ENCODE peak calls at places on chromosomes 2 and 18, in six cellular contexts. R is transverse colon, O is HL-60, X is spleen, G is Panc1, H is stomach. P is an unnamed sample.

GRCh38 chr18:37565985-37566478 is 434 bp upstream of the CELF4 start:
- DNase-seq in R (no peak), O (no peak), X (peak), G (no peak), H (peak), P (no peak)

GRCh38 chr18:9516437-9517064 is 41.2 kb downstream of the RALBP1 start:
- DNase-seq in R (no peak), O (peak), X (no peak), G (no peak), H (no peak), P (no peak)

GRCh38 chr2:136305517-136306192 is 187.7 kb upstream of the CXCR4 start:
- DNase-seq in R (no peak), O (peak), X (no peak), G (peak), H (no peak), P (no peak)

GRCh38 chr2:3100386-3100785 is 277.2 kb downstream of the EIPR1 start:
- DNase-seq in R (no peak), O (peak), X (peak), G (no peak), H (no peak), P (no peak)

GRCh38 chr2:121136323-121136722 is 148.7 kb downstream of the TFCP2L1 start:
- DNase-seq in R (no peak), O (no peak), X (no peak), G (no peak), H (no peak), P (no peak)

GRCh38 chr18:495017-495416 is 5.5 kb downstream of the COLEC12 start:
- DNase-seq in R (no peak), O (no peak), X (no peak), G (no peak), H (no peak), P (no peak)

GRCh38 chr2:173903611-173904394 is 61.4 kb downstream of the SP3 start:
- DNase-seq in R (no peak), O (no peak), X (no peak), G (no peak), H (no peak), P (no peak)

GRCh38 chr2:213281156-213281555 is 3.1 kb upstream of the SPAG16 start:
- DNase-seq in R (no peak), O (no peak), X (no peak), G (no peak), H (no peak), P (no peak)

GRCh38 chr2:144379891-144380311 is 140.0 kb downstream of the ZEB2 start:
- DNase-seq in R (no peak), O (no peak), X (peak), G (no peak), H (no peak), P (no peak)

GRCh38 chr2:202491514-202491913 is 115.4 kb downstream of the BMPR2 start:
- DNase-seq in R (no peak), O (no peak), X (no peak), G (no peak), H (no peak), P (no peak)

GRCh38 chr18:6624729-6625308 is 104.7 kb upstream of the ARHGAP28 start:
- DNase-seq in R (no peak), O (no peak), X (no peak), G (no peak), H (no peak), P (no peak)

GRCh38 chr2:181411105-181411849 is 45.9 kb upstream of the ITGA4 start:
- DNase-seq in R (peak), O (peak), X (peak), G (no peak), H (no peak), P (no peak)

GRCh38 chr2:213067888-213068287 is 83.5 kb downstream of the IKZF2 start:
- DNase-seq in R (no peak), O (no peak), X (no peak), G (no peak), H (no peak), P (no peak)

GRCh38 chr2:58866527-58866926 is 625.4 kb upstream of the FANCL start:
- DNase-seq in R (no peak), O (no peak), X (no peak), G (no peak), H (no peak), P (no peak)

GRCh38 chr2:27249891-27250651 is 12.8 kb downstream of the SLC30A3 start:
- DNase-seq in R (peak), O (peak), X (peak), G (no peak), H (peak), P (no peak)

GRCh38 chr2:203830294-203831055 is 37.1 kb upstream of the CTLA4 start:
- DNase-seq in R (no peak), O (no peak), X (no peak), G (no peak), H (no peak), P (no peak)

GRCh38 chr18:24567199-24567598 is 106.8 kb downstream of the HRH4 start:
- DNase-seq in R (no peak), O (no peak), X (no peak), G (no peak), H (no peak), P (no peak)

GRCh38 chr18:22238036-22238435 is 68.6 kb downstream of the GATA6 start:
- DNase-seq in R (no peak), O (no peak), X (no peak), G (no peak), H (no peak), P (no peak)

GRCh38 chr2:158753561-158754302 is 41.4 kb upstream of the DAPL1 start:
- DNase-seq in R (peak), O (peak), X (no peak), G (peak), H (peak), P (no peak)

GRCh38 chr18:3397786-3398185 is 52.2 kb upstream of the TGIF1 start:
- DNase-seq in R (no peak), O (no peak), X (no peak), G (no peak), H (no peak), P (no peak)

GRCh38 chr2:32264422-32265149 is at the start of gene NLRC4:
- DNase-seq in R (no peak), O (peak), X (no peak), G (no peak), H (no peak), P (no peak)

GRCh38 chr18:24366328-24366727 is 31.3 kb downstream of the OSBPL1A start:
- DNase-seq in R (no peak), O (no peak), X (no peak), G (no peak), H (no peak), P (no peak)

GRCh38 chr2:75788925-75789324 is 78.2 kb upstream of the GCFC2 start:
- DNase-seq in R (no peak), O (no peak), X (no peak), G (no peak), H (no peak), P (no peak)

GRCh38 chr2:224293976-224294375 is 107.9 kb downstream of the FAM124B start:
- DNase-seq in R (no peak), O (no peak), X (no peak), G (no peak), H (no peak), P (no peak)

GRCh38 chr18:24811963-24812681 is 351.7 kb downstream of the HRH4 start:
- DNase-seq in R (peak), O (no peak), X (no peak), G (no peak), H (no peak), P (no peak)

GRCh38 chr18:33584845-33585775 is 7.1 kb downstream of the ASXL3 start:
- DNase-seq in R (no peak), O (no peak), X (no peak), G (no peak), H (no peak), P (no peak)

GRCh38 chr18:25164837-25165791 is 186.9 kb downstream of the ZNF521 start:
- DNase-seq in R (no peak), O (no peak), X (no peak), G (no peak), H (no peak), P (no peak)

GRCh38 chr18:79866889-79867574 is 69.3 kb downstream of the KCNG2 start:
- DNase-seq in R (no peak), O (no peak), X (peak), G (no peak), H (no peak), P (peak)

GRCh38 chr2:76316691-76317090 is 606.0 kb upstream of the GCFC2 start:
- DNase-seq in R (no peak), O (no peak), X (no peak), G (no peak), H (no peak), P (no peak)

GRCh38 chr2:205034034-205034433 is 488.8 kb downstream of the PARD3B start:
- DNase-seq in R (no peak), O (no peak), X (no peak), G (no peak), H (no peak), P (no peak)

GRCh38 chr2:203893386-203893785 is 25.8 kb downstream of the CTLA4 start:
- DNase-seq in R (no peak), O (no peak), X (no peak), G (no peak), H (no peak), P (no peak)

GRCh38 chr2:230891108-230891507 is 26.4 kb downstream of the ITM2C start:
- DNase-seq in R (no peak), O (no peak), X (peak), G (no peak), H (no peak), P (no peak)

GRCh38 chr2:234858134-234858533 is 93.7 kb upstream of the SH3BP4 start:
- DNase-seq in R (no peak), O (no peak), X (no peak), G (no peak), H (no peak), P (no peak)

GRCh38 chr18:30211112-30211511 is 831.4 kb downstream of the DSC3 start:
- DNase-seq in R (no peak), O (no peak), X (no peak), G (no peak), H (no peak), P (no peak)

GRCh38 chr2:241706539-241706938 is 4.7 kb downstream of the ING5 start:
- DNase-seq in R (no peak), O (no peak), X (no peak), G (no peak), H (no peak), P (no peak)

GRCh38 chr2:24490674-24491625 is at the start of gene NCOA1:
- DNase-seq in R (peak), O (peak), X (peak), G (peak), H (peak), P (no peak)

GRCh38 chr2:105641389-105641811 is 103.3 kb upstream of the NCK2 start:
- DNase-seq in R (no peak), O (no peak), X (no peak), G (no peak), H (peak), P (no peak)

GRCh38 chr2:96891591-96892333 is 21.9 kb upstream of the SEMA4C start:
- DNase-seq in R (no peak), O (no peak), X (no peak), G (no peak), H (no peak), P (no peak)

GRCh38 chr2:37976411-37976810 is 51.3 kb downstream of the RMDN2 start:
- DNase-seq in R (no peak), O (no peak), X (no peak), G (no peak), H (no peak), P (no peak)

GRCh38 chr2:37975808-37976207 is 50.7 kb downstream of the RMDN2 start:
- DNase-seq in R (no peak), O (no peak), X (no peak), G (no peak), H (no peak), P (no peak)

GRCh38 chr2:37969731-37970130 is 44.6 kb downstream of the RMDN2 start:
- DNase-seq in R (no peak), O (no peak), X (no peak), G (no peak), H (no peak), P (no peak)

GRCh38 chr2:37973615-37974353 is 48.7 kb downstream of the RMDN2 start:
- DNase-seq in R (no peak), O (no peak), X (no peak), G (no peak), H (no peak), P (no peak)

GRCh38 chr2:37971971-37972370 is 46.9 kb downstream of the RMDN2 start:
- DNase-seq in R (no peak), O (no peak), X (no peak), G (no peak), H (no peak), P (no peak)
- TF ChIP-seq POLR2AphosphoS5 in R (no peak), O (no peak), X (no peak), G (no peak), H (no peak), P (no peak)

GRCh38 chr18:32450026-32450681 is 20.5 kb downstream of the GAREM1 start:
- DNase-seq in R (no peak), O (no peak), X (no peak), G (no peak), H (no peak), P (no peak)
- TF ChIP-seq POLR2AphosphoS5 in R (no peak), O (no peak), X (no peak), G (no peak), H (no peak), P (no peak)

GRCh38 chr18:54147439-54147838 is 77.0 kb downstream of the MBD2 start:
- DNase-seq in R (no peak), O (no peak), X (no peak), G (no peak), H (no peak), P (no peak)

GRCh38 chr18:54148151-54148550 is 76.3 kb downstream of the MBD2 start:
- DNase-seq in R (no peak), O (no peak), X (no peak), G (no peak), H (no peak), P (no peak)

GRCh38 chr18:54148678-54149077 is 75.8 kb downstream of the MBD2 start:
- DNase-seq in R (no peak), O (no peak), X (no peak), G (no peak), H (no peak), P (no peak)

GRCh38 chr18:54150226-54150625 is 74.2 kb downstream of the MBD2 start:
- DNase-seq in R (no peak), O (no peak), X (no peak), G (no peak), H (no peak), P (no peak)

GRCh38 chr18:54149078-54149697 is 75.3 kb downstream of the MBD2 start:
- DNase-seq in R (no peak), O (no peak), X (no peak), G (peak), H (no peak), P (no peak)
- TF ChIP-seq POLR2AphosphoS5 in R (no peak), O (no peak), X (no peak), G (no peak), H (no peak), P (no peak)

GRCh38 chr2:148162860-148163259 is 142.0 kb downstream of the MBD5 start:
- DNase-seq in R (no peak), O (no peak), X (no peak), G (no peak), H (no peak), P (no peak)
- TF ChIP-seq POLR2AphosphoS5 in R (no peak), O (no peak), X (no peak), G (no peak), H (no peak), P (no peak)

GRCh38 chr2:100796499-100797100 is 23.3 kb upstream of the NPAS2 start:
- DNase-seq in R (no peak), O (no peak), X (no peak), G (no peak), H (no peak), P (no peak)
- TF ChIP-seq POLR2AphosphoS5 in R (no peak), O (no peak), X (no peak), G (no peak), H (no peak), P (no peak)

GRCh38 chr2:8202139-8202538 is 479.7 kb upstream of the ID2 start:
- DNase-seq in R (no peak), O (no peak), X (no peak), G (no peak), H (no peak), P (no peak)

GRCh38 chr2:8209494-8209893 is 472.4 kb upstream of the ID2 start:
- DNase-seq in R (no peak), O (no peak), X (no peak), G (no peak), H (no peak), P (no peak)

GRCh38 chr2:8203354-8203753 is 478.5 kb upstream of the ID2 start:
- DNase-seq in R (no peak), O (no peak), X (no peak), G (no peak), H (no peak), P (no peak)

GRCh38 chr2:8198776-8199382 is 483.0 kb upstream of the ID2 start:
- DNase-seq in R (no peak), O (peak), X (no peak), G (no peak), H (no peak), P (no peak)

DNA sequence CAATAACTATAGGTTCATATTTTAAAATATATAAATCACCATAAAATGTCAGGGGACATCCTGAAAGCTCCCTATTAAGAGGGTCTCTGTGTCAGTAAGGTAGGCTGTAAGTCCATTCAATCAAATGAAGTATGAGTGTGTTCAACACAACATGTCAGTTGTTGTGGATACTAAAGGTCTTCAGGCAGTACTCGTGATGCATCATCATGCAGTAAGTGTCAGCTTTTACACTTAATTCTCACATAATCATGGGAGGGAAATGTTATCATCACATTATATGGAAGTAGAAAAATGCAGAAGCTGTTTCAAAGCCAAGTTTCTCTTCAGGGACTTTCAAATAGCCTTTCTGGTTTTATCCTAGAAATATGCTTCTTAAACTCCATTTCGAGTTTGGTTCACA is 477.2 kb upstream of the ID2 start:
- DNase-seq in R (no peak), O (no peak), X (no peak), G (no peak), H (no peak), P (no peak)
- TF ChIP-seq POLR2AphosphoS5 in R (no peak), O (no peak), X (no peak), G (no peak), H (no peak), P (no peak)

GRCh38 chr2:191366199-191366598 is 121.0 kb downstream of the MYO1B start:
- DNase-seq in R (no peak), O (no peak), X (no peak), G (no peak), H (no peak), P (no peak)
- TF ChIP-seq POLR2AphosphoS5 in R (no peak), O (no peak), X (no peak), G (no peak), H (no peak), P (no peak)

DNA sequence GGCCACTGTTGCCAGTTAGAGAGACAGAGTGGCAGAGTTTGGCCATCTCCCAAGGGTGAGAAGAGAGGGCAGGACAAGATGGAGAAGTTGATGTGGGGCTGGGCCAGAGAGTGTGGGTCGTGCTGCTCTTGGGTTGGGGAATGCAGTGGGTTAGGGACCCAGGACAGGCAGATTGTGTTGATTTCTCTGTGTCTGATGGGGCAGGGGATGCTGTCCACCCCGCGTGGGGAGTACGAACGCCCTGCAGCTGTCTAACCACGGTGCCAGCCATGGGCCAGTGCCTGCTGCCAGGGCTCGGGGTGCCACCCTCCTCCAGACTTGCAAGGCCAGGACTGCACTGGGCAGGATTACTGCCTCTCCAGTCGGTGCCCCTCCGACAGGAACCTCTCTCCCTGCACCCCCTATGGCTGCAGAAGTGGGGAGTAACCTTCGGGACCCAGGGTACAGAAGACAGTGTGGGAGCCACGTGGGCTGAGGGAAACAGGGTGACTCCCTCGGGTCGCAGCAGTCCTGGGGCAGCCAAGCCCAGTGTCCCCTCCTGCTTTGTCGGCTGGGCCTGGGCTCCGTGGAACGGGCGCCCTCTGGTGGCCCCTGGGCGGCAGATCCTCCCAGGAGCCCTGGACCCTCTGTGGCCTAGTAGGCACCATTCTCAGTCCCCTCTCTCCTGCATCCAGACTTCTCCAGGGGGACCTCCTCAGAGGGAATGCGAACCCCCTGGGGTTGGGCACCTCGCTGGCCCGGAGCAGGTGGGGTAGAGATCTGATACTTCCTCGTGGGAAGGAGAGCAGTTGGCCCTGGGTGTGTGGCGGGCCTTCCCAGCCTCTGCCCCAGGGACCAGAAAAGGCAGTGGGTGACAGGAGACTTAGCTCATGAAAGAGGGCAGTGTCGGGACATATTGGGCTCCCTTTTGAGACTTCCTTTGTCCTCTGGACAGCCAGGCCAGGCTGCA is 2.7 kb downstream of the GPC1 start:
- DNase-seq in R (peak), O (peak), X (peak), G (peak), H (peak), P (no peak)
- TF ChIP-seq POLR2AphosphoS5 in R (no peak), O (no peak), X (peak), G (no peak), H (no peak), P (no peak)

P was measured in vagina.